ENCODE peak calls at places on chromosomes 1 and 21, in nine cellular contexts. G, S, J, V, F, K, T, Y and N are unnamed samples. For H3K9me3, the result is how much of the 10 kb centered on the place peaks cover.

GRCh38 chr1:209267968-209268367 is 315.5 kb upstream of the CAMK1G start:
- DNase-seq in G (no peak), S (no peak), J (no peak), V (no peak), F (no peak), K (no peak), T (no peak), Y (no peak), N (no peak)

GRCh38 chr1:200483491-200484143 is 73.8 kb upstream of the ZNF281 start:
- DNase-seq in G (peak), S (no peak), J (peak), V (no peak), F (peak), K (peak), T (peak), Y (no peak), N (no peak)

GRCh38 chr1:41679531-41679930 is 195.0 kb upstream of the EDN2 start:
- DNase-seq in G (no peak), S (no peak), J (no peak), V (no peak), F (no peak), K (no peak), T (no peak), Y (no peak), N (no peak)

GRCh38 chr1:31509124-31510072 is 66.9 kb upstream of the TINAGL1 start:
- DNase-seq in G (no peak), S (no peak), J (no peak), V (no peak), F (no peak), K (no peak), T (no peak), Y (no peak), N (no peak)

GRCh38 chr21:8990326-8991087 is 1530.9 kb upstream of the TPTE start:
- DNase-seq in G (no peak), S (no peak), J (no peak), V (no peak), F (no peak), K (peak), T (no peak), Y (no peak), N (no peak)

GRCh38 chr1:71908871-71909390 is 373.4 kb downstream of the NEGR1 start:
- DNase-seq in G (no peak), S (no peak), J (no peak), V (no peak), F (no peak), K (no peak), T (no peak), Y (no peak), N (no peak)

GRCh38 chr1:232352956-232353355 is 277.0 kb downstream of the SIPA1L2 start:
- DNase-seq in G (no peak), S (no peak), J (no peak), V (no peak), F (no peak), K (no peak), T (no peak), Y (no peak), N (no peak)

GRCh38 chr1:156194300-156194652 is 372 bp downstream of the SLC25A44 start:
- DNase-seq in G (no peak), S (no peak), J (no peak), V (no peak), F (no peak), K (peak), T (no peak), Y (no peak), N (no peak)

GRCh38 chr1:227760377-227760776 is 25.1 kb downstream of the SNAP47 start:
- DNase-seq in G (no peak), S (no peak), J (no peak), V (peak), F (no peak), K (no peak), T (no peak), Y (no peak), N (no peak)

GRCh38 chr1:55007626-55008025 is 8.9 kb downstream of the BSND start:
- DNase-seq in G (no peak), S (no peak), J (no peak), V (no peak), F (no peak), K (peak), T (no peak), Y (no peak), N (no peak)

GRCh38 chr1:174626031-174627020 is 178.6 kb downstream of the GPR52 start:
- DNase-seq in G (no peak), S (no peak), J (peak), V (no peak), F (no peak), K (peak), T (no peak), Y (no peak), N (no peak)

GRCh38 chr1:6967431-6968079 is 182.3 kb downstream of the CAMTA1 start:
- DNase-seq in G (no peak), S (no peak), J (no peak), V (no peak), F (no peak), K (peak), T (no peak), Y (no peak), N (no peak)

GRCh38 chr1:8122160-8122476 is 96.0 kb upstream of the ERRFI1 start:
- DNase-seq in G (no peak), S (no peak), J (no peak), V (no peak), F (no peak), K (no peak), T (no peak), Y (no peak), N (no peak)

GRCh38 chr1:210949489-210949888 is 184.5 kb downstream of the KCNH1 start:
- DNase-seq in G (no peak), S (no peak), J (no peak), V (no peak), F (no peak), K (no peak), T (no peak), Y (no peak), N (no peak)

GRCh38 chr1:245748246-245748645 is 593.5 kb downstream of the KIF26B start:
- DNase-seq in G (no peak), S (no peak), J (no peak), V (no peak), F (no peak), K (no peak), T (no peak), Y (no peak), N (no peak)

GRCh38 chr1:36906555-36906954 is 127.8 kb downstream of the GRIK3 start:
- DNase-seq in G (no peak), S (no peak), J (no peak), V (no peak), F (no peak), K (no peak), T (no peak), Y (no peak), N (no peak)

GRCh38 chr1:110975265-110975664 is 11.5 kb upstream of the LRIF1 start:
- DNase-seq in G (no peak), S (no peak), J (no peak), V (no peak), F (no peak), K (no peak), T (no peak), Y (no peak), N (no peak)
- H3K9me3 ChIP-seq in G (under half), S (under half), J (under half), V (under half), F (under half), K (under half), T (under half), Y (under half), N (under half)

DNA sequence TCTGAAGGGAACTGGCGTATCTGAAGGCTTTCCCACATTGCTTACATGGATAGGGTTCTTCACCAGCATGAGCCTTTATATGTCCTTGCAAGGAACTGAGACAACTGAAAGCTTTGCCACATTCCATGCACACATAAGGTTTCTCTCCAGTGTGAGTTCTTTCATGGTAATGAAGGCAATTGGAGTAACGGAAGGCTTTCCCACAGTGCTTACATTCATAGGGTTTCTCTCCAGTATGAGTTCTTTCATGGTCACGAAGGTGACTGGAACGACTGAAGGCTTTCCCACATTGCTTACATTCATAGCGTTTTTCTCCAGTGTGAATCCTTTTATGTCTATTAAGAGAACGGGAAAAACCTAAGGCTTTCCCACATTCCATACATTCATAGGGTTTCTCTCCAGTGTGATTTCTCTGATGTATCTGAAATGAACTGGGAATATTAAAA is 15.0 kb downstream of the ZNF124 start:
- DNase-seq in G (no peak), S (no peak), J (no peak), V (no peak), F (no peak), K (no peak), T (no peak), Y (no peak), N (no peak)
- H3K9me3 ChIP-seq in G (under half), S (half or more), J (half or more), V (half or more), F (under half), K (under half), T (half or more), Y (half or more), N (half or more)

GRCh38 chr1:2881556-2881955 is 80.1 kb upstream of the TTC34 start:
- DNase-seq in G (no peak), S (no peak), J (no peak), V (no peak), F (no peak), K (no peak), T (no peak), Y (no peak), N (no peak)
- H3K9me3 ChIP-seq in G (under half), S (under half), J (under half), V (under half), F (under half), K (under half), T (under half), Y (under half), N (under half)

DNA sequence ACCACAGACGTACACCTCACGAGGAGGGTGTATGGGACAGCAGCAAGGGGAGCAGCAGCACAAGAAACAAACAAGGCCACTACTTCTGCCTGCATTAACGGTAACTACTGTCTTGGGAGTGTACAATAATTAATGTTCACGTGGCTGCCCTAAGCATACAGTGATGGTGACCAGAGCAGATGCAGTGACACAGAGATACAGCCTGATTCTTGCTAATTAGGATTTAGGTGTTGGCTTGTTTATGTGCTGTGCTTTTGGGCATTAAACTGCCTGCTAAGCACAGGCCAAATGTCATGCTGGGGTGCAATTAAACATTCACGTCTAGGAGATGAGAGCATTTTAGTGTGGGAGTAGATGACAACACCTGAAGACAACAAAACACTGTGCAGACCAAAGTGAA is 7.2 kb downstream of the ZNF669 start:
- DNase-seq in G (no peak), S (no peak), J (no peak), V (no peak), F (no peak), K (no peak), T (no peak), Y (no peak), N (no peak)
- H3K9me3 ChIP-seq in G (under half), S (under half), J (under half), V (under half), F (under half), K (under half), T (under half), Y (under half), N (under half)

GRCh38 chr1:247145279-247145678 is 26.5 kb downstream of the ZNF124 start:
- DNase-seq in G (no peak), S (no peak), J (no peak), V (no peak), F (no peak), K (no peak), T (no peak), Y (no peak), N (no peak)

GRCh38 chr1:247147781-247148180 is 24.0 kb downstream of the ZNF124 start:
- DNase-seq in G (no peak), S (no peak), J (no peak), V (no peak), F (no peak), K (no peak), T (no peak), Y (no peak), N (no peak)

DNA sequence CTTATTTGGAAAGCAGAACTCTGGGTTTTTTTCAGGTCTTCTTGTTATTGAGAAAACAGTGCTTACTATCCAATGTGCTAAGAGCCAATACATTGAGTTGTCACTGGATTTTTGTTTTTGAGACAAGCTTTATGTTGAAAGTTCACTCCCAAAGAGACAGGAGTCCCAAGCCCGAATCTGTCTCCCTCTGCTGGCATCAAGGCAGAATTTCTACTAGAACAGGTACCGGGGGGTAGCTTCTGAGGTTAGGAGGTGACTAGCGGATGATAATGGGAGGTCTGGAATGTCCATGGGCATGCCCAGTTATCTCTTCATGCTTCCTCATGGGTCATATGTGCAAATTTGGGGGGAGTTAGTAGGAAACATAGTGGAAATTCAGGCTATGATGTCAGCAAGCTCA is 25.1 kb downstream of the ZNF124 start:
- DNase-seq in G (no peak), S (no peak), J (peak), V (no peak), F (no peak), K (no peak), T (no peak), Y (no peak), N (no peak)
- H3K9me3 ChIP-seq in G (under half), S (under half), J (half or more), V (half or more), F (half or more), K (under half), T (under half), Y (under half), N (under half)

GRCh38 chr1:15197591-15198447 is 44.3 kb downstream of the TMEM51 start:
- DNase-seq in G (no peak), S (no peak), J (no peak), V (peak), F (no peak), K (no peak), T (no peak), Y (no peak), N (no peak)

GRCh38 chr1:15198684-15199083 is 45.1 kb downstream of the TMEM51 start:
- DNase-seq in G (peak), S (no peak), J (no peak), V (peak), F (no peak), K (no peak), T (no peak), Y (no peak), N (no peak)

GRCh38 chr1:15204931-15205330 is 42.1 kb upstream of the FHAD1 start:
- DNase-seq in G (no peak), S (no peak), J (no peak), V (no peak), F (no peak), K (no peak), T (no peak), Y (no peak), N (no peak)

GRCh38 chr1:15201849-15202551 is 45.0 kb upstream of the FHAD1 start:
- DNase-seq in G (peak), S (no peak), J (no peak), V (no peak), F (no peak), K (no peak), T (no peak), Y (no peak), N (no peak)

DNA sequence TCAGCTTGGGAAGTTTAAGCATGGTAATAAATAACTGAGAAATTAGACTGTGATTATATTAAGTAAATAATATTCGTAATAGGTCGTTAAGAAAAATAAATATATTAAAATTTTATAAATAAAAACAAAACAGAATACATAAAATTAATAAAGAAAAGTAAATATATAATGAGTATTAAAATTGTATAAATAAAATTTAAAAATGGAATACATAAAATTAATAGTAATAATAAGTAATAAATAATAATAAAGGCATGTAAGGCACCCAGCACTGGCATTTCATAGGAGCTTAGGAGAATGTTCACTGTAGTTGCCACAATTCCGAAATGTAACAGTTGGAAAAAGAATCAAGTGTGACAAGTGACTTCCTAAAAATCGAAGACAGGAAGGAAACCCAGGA is 45.8 kb upstream of the FHAD1 start:
- DNase-seq in G (no peak), S (no peak), J (no peak), V (no peak), F (no peak), K (no peak), T (no peak), Y (no peak), N (no peak)
- H3K9me3 ChIP-seq in G (under half), S (under half), J (under half), V (under half), F (under half), K (under half), T (under half), Y (under half), N (under half)

GRCh38 chr1:248631354-248632041 is 3.4 kb downstream of the OR2T11 start:
- DNase-seq in G (no peak), S (no peak), J (no peak), V (no peak), F (no peak), K (peak), T (no peak), Y (no peak), N (no peak)

GRCh38 chr1:248627971-248628844 is 6.7 kb downstream of the OR2T11 start:
- DNase-seq in G (no peak), S (no peak), J (no peak), V (no peak), F (no peak), K (no peak), T (no peak), Y (no peak), N (no peak)

GRCh38 chr1:248625166-248625565 is 9.7 kb downstream of the OR2T11 start:
- DNase-seq in G (no peak), S (no peak), J (no peak), V (no peak), F (no peak), K (no peak), T (no peak), Y (no peak), N (no peak)

GRCh38 chr1:248625971-248626370 is 8.9 kb downstream of the OR2T11 start:
- DNase-seq in G (no peak), S (no peak), J (no peak), V (no peak), F (no peak), K (no peak), T (no peak), Y (no peak), N (no peak)

GRCh38 chr1:248630551-248630950 is 4.3 kb downstream of the OR2T11 start:
- DNase-seq in G (no peak), S (no peak), J (no peak), V (no peak), F (no peak), K (no peak), T (no peak), Y (no peak), N (no peak)
- H3K9me3 ChIP-seq in G (under half), S (under half), J (under half), V (under half), F (under half), K (under half), T (under half), Y (under half), N (under half)